ENCODE peak calls at places on chromosomes 4 and X, in five cellular contexts. L is SK-N-SH, A is adipocyte, Q is fibroblast of lung, Z is IMR-90. N is an unnamed sample.
A peak's percentile ranks its signal among the peaks of the same experiment; 100 is the strongest.

GRCh38 chrX:121975666-121976065 is 928.3 kb downstream of the GLUD2 start:
- DNase-seq in Z (no peak), Q (no peak), L (no peak), A (no peak), N (no peak)

GRCh38 chrX:53013291-53013690 is 35.3 kb upstream of the GPR173 start:
- DNase-seq in L (no peak), Q (no peak), A (no peak), Z (no peak), N (no peak)

GRCh38 chrX:43644124-43644701 is 11.9 kb upstream of the MAOA start:
- DNase-seq in Z (peak; percentile 41), Q (peak; percentile 85), A (peak; percentile 86), L (no peak), N (no peak)

GRCh38 chr4:183098723-183099536 is at the start of gene WWC2:
- DNase-seq in L (peak; percentile 92), A (peak; percentile 95), Q (peak; percentile 90), Z (peak; percentile 92), N (peak; percentile 98)

GRCh38 chr4:39682133-39682532 is 15.8 kb upstream of the UBE2K start:
- DNase-seq in L (no peak), Q (no peak), A (no peak), Z (no peak), N (no peak)

GRCh38 chr4:40547446-40548132 is 82.1 kb downstream of the RBM47 start:
- DNase-seq in A (no peak), Q (no peak), Z (no peak), L (no peak), N (no peak)

GRCh38 chr4:22970665-22971064 is 277.9 kb downstream of the GBA3 start:
- DNase-seq in L (no peak), Q (no peak), Z (no peak), A (no peak), N (no peak)

GRCh38 chrX:46819136-46819535 is 17.7 kb upstream of the RP2 start:
- DNase-seq in Z (no peak), Q (no peak), L (no peak), A (peak; percentile 66), N (no peak)

GRCh38 chrX:34632404-34632803 is 24.7 kb downstream of the TMEM47 start:
- DNase-seq in Q (peak; percentile 32), L (no peak), A (no peak), Z (no peak), N (no peak)

GRCh38 chrX:153340111-153340510 is 6.2 kb downstream of the ZNF275 start:
- DNase-seq in Q (no peak), A (no peak), L (no peak), Z (no peak), N (no peak)

GRCh38 chr4:120870279-120870673 is 52.2 kb downstream of the PRDM5 start:
- DNase-seq in Q (no peak), L (peak; percentile 3), A (no peak), Z (no peak), N (peak; percentile 87)

GRCh38 chr4:145153181-145153903 is 27.0 kb downstream of the OTUD4 start:
- DNase-seq in L (no peak), Q (no peak), Z (peak; percentile 17), A (no peak), N (no peak)

GRCh38 chr4:15355464-15355863 is 72.4 kb upstream of the C1QTNF7 start:
- DNase-seq in Z (no peak), A (no peak), L (no peak), Q (no peak), N (peak; percentile 47)

GRCh38 chr4:76125816-76126215 is 22.4 kb downstream of the NUP54 start:
- DNase-seq in A (no peak), L (no peak), Q (no peak), Z (no peak), N (no peak)

GRCh38 chr4:13968723-13969122 is 341.2 kb upstream of the BOD1L1 start:
- DNase-seq in Q (peak; percentile 17), L (no peak), A (no peak), Z (peak; percentile 66), N (no peak)

GRCh38 chr4:86891785-86892638 is at the start of gene C4orf36:
- DNase-seq in Z (peak; percentile 18), A (peak; percentile 66), Q (peak; percentile 45), L (peak; percentile 87), N (peak; percentile 94)

GRCh38 chrX:110427076-110427475 is 68.4 kb downstream of the RTL9 start:
- DNase-seq in A (no peak), L (no peak), Q (no peak), Z (no peak), N (peak; percentile 78)

GRCh38 chr4:74555231-74555630 is 110.3 kb downstream of the AREG start:
- DNase-seq in Q (no peak), L (no peak), Z (peak; percentile 69), A (no peak), N (no peak)

GRCh38 chrX:129139837-129140679 is 383.2 kb downstream of the SMARCA1 start:
- DNase-seq in Q (no peak), A (no peak), Z (no peak), L (no peak), N (no peak)

GRCh38 chr4:3252831-3253641 is 4.1 kb downstream of the MSANTD1 start:
- DNase-seq in A (no peak), L (no peak), Q (no peak), Z (no peak), N (peak; percentile 43)

GRCh38 chr4:26879805-26880204 is 19.2 kb downstream of the STIM2 start:
- DNase-seq in Q (no peak), Z (no peak), A (no peak), L (no peak), N (no peak)

GRCh38 chr4:95674451-95675095 is 125.8 kb upstream of the UNC5C start:
- DNase-seq in Q (no peak), L (no peak), A (peak; percentile 21), Z (no peak), N (no peak)

GRCh38 chr4:100367451-100367850 is 150.4 kb downstream of the EMCN start:
- DNase-seq in Z (peak; percentile 63), Q (peak; percentile 35), L (no peak), A (peak; percentile 67), N (no peak)

GRCh38 chr4:183903021-183903760 is 1.9 kb upstream of the STOX2 start:
- DNase-seq in Z (no peak), L (no peak), A (no peak), Q (no peak), N (no peak)

GRCh38 chr4:123878976-123879375 is 482.4 kb downstream of the SPRY1 start:
- DNase-seq in L (no peak), A (no peak), Z (no peak), Q (no peak), N (no peak)

GRCh38 chr4:123889376-123889945 is 492.9 kb downstream of the SPRY1 start:
- DNase-seq in A (peak; percentile 70), Z (no peak), L (peak; percentile 21), Q (peak; percentile 57), N (no peak)

GRCh38 chr4:123890889-123891288 is 494.3 kb downstream of the SPRY1 start:
- DNase-seq in Q (no peak), A (no peak), Z (no peak), L (no peak), N (no peak)

DNA sequence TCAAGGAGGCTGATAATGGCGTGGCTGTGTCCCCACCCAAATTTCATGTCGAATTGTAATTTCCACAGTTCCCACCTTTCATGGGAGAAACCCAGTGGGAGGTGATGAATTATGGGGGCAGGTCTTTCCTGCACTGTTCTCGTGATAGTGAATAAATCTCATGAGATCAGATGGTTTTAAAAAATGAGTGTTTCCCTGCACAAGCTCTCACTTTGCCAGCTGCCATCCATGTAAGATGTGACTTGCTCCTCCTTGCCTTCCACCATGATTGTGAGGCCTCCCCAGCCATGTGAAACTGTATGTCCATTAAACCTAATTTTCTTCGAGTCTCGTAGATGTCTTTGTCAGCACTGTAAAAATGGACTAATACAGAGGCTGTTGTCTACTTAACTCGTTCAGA is 488.3 kb downstream of the SPRY1 start:
- DNase-seq in Q (no peak), Z (no peak), L (no peak), A (no peak), N (no peak)
- H3K9ac ChIP-seq in Q (no peak overlapping the region), Z (no peak overlapping the region), L (no peak overlapping the region), A (no peak overlapping the region), N (no peak overlapping the region)

GRCh38 chrX:48468693-48469691 is 1.1 kb downstream of the SLC38A5 start:
- DNase-seq in A (no peak), L (no peak), Q (peak; percentile 26), Z (no peak), N (peak; percentile 76)
- H3K4me3 ChIP-seq in A (no peak overlapping the region), L (no peak overlapping the region), Q (no peak overlapping the region), Z (no peak overlapping the region), N (peak overlapping the region; percentile 85)

GRCh38 chr4:125316781-125317525 is 2.2 kb downstream of the FAT4 start:
- DNase-seq in Z (peak; percentile 35), Q (peak; percentile 42), A (peak; percentile 61), L (peak; percentile 66), N (peak; percentile 81)

GRCh38 chr4:125317526-125317880 is 2.7 kb downstream of the FAT4 start:
- DNase-seq in Q (peak; percentile 63), A (peak; percentile 83), Z (peak; percentile 54), L (peak; percentile 57), N (peak; percentile 88)

GRCh38 chr4:125316391-125316780 is 1.6 kb downstream of the FAT4 start:
- DNase-seq in L (peak; percentile 39), Z (no peak), A (peak; percentile 53), Q (no peak), N (peak; percentile 78)

GRCh38 chr4:125321709-125322362 is 7.1 kb downstream of the FAT4 start:
- DNase-seq in Z (peak; percentile 61), Q (peak; percentile 64), L (no peak), A (peak; percentile 73), N (no peak)

DNA sequence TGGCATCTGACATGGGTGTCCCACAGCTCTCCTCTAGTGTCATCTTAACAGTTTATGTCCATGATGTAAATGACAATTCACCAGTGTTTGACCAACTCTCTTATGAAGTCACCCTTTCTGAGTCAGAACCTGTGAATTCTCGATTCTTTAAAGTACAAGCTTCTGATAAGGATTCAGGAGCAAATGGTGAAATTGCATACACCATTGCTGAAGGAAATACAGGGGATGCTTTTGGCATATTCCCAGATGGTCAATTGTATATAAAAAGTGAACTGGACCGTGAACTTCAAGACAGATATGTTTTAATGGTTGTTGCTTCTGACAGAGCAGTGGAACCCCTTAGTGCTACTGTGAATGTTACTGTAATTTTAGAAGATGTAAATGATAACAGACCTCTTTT is 4.6 kb downstream of the FAT4 start:
- DNase-seq in Q (no peak), Z (peak; percentile 45), L (no peak), A (peak; percentile 42), N (no peak)
- H3K4me1 ChIP-seq in Q (peaks cover 2% of the 10 kb centered on the region), Z (peaks cover 7% of the 10 kb centered on the region), L (peaks cover 5% of the 10 kb centered on the region), A (peaks cover 40% of the 10 kb centered on the region), N (no peaks in the 10 kb centered on the region)

DNA sequence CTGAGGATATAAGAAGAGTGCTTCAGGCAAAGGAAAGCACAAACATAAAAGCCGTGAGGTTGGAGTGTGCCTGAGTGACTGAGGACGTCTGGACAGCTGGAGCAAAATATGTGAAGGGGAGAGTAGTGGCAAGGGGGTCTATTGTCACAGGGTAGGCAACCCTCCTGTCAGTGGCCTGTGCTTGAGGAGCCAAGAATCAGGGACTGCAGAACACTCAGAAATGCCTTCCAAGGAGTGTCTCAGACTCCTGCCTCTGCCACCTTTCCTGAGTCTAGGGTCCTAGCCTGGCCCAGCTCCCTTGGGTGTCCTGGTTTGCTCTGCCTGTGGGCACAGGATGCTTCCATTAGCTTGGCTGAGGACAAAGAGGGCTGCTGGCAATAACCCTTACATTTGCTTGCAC is 152.5 kb upstream of the PJA1 start:
- DNase-seq in L (peak; percentile 1), Q (no peak), A (no peak), Z (no peak), N (peak; percentile 33)
- H3K9ac ChIP-seq in L (no peak overlapping the region), Q (no peak overlapping the region), A (no peak overlapping the region), Z (no peak overlapping the region), N (no peak overlapping the region)

GRCh38 chr4:94244829-94245185 is 37.1 kb downstream of the SMARCAD1 start:
- DNase-seq in Z (no peak), A (no peak), L (no peak), Q (no peak), N (no peak)
- H3K4me3 ChIP-seq in Z (no peak overlapping the region), A (no peak overlapping the region), L (no peak overlapping the region), Q (no peak overlapping the region), N (no peak overlapping the region)